ENCODE peak calls at places on chromosomes 5 and 9, in six cellular contexts. One of them, this sample, is unnamed.

GRCh38 chr5:116554764-116555163 is 19.9 kb downstream of the SEMA6A start:
- DNase-seq in activated CD8-positive, alpha-beta memory T cell treated with anti-CD3 and anti-CD28 coated beads for 4 hours: no peak
- DNase-seq in naive thymus-derived CD8-positive, alpha-beta T cell: no peak
- DNase-seq in RCC 7860: no peak
- DNase-seq in stimulated activated CD8-positive, alpha-beta memory T cell treated with anti-CD3 and anti-CD28 coated beads, Interleukin-15, amount 100 ng/mL, for 1 hour: no peak
- DNase-seq in left ventricle myocardium inferior: no peak
- DNase-seq in this sample: no peak

GRCh38 chr5:139660105-139660915 is 12.2 kb downstream of the CXXC5 start:
- DNase-seq in activated CD8-positive, alpha-beta memory T cell treated with anti-CD3 and anti-CD28 coated beads for 4 hours: no peak
- DNase-seq in naive thymus-derived CD8-positive, alpha-beta T cell: no peak
- DNase-seq in left ventricle myocardium inferior: peak; percentile 84
- DNase-seq in stimulated activated CD8-positive, alpha-beta memory T cell treated with anti-CD3 and anti-CD28 coated beads, Interleukin-15, amount 100 ng/mL, for 1 hour: no peak
- DNase-seq in RCC 7860: peak; percentile 81
- DNase-seq in this sample: peak; percentile 67

GRCh38 chr5:172768573-172769323 is 2.2 kb downstream of the DUSP1 start:
- DNase-seq in left ventricle myocardium inferior: no peak
- DNase-seq in naive thymus-derived CD8-positive, alpha-beta T cell: peak; percentile 71
- DNase-seq in RCC 7860: peak; percentile 74
- DNase-seq in stimulated activated CD8-positive, alpha-beta memory T cell treated with anti-CD3 and anti-CD28 coated beads, Interleukin-15, amount 100 ng/mL, for 1 hour: no peak
- DNase-seq in activated CD8-positive, alpha-beta memory T cell treated with anti-CD3 and anti-CD28 coated beads for 4 hours: no peak
- DNase-seq in this sample: peak; percentile 67

GRCh38 chr5:58582004-58582403 is 871 bp upstream of the RAB3C start:
- DNase-seq in left ventricle myocardium inferior: no peak
- DNase-seq in naive thymus-derived CD8-positive, alpha-beta T cell: no peak
- DNase-seq in activated CD8-positive, alpha-beta memory T cell treated with anti-CD3 and anti-CD28 coated beads for 4 hours: no peak
- DNase-seq in stimulated activated CD8-positive, alpha-beta memory T cell treated with anti-CD3 and anti-CD28 coated beads, Interleukin-15, amount 100 ng/mL, for 1 hour: no peak
- DNase-seq in RCC 7860: no peak
- DNase-seq in this sample: no peak

GRCh38 chr5:78806544-78806943 is 158.0 kb upstream of the LHFPL2 start:
- DNase-seq in activated CD8-positive, alpha-beta memory T cell treated with anti-CD3 and anti-CD28 coated beads for 4 hours: no peak
- DNase-seq in naive thymus-derived CD8-positive, alpha-beta T cell: no peak
- DNase-seq in stimulated activated CD8-positive, alpha-beta memory T cell treated with anti-CD3 and anti-CD28 coated beads, Interleukin-15, amount 100 ng/mL, for 1 hour: no peak
- DNase-seq in RCC 7860: peak; percentile 87
- DNase-seq in left ventricle myocardium inferior: no peak
- DNase-seq in this sample: no peak

GRCh38 chr5:151923865-151924264 is 786 bp downstream of the GLRA1 start:
- DNase-seq in naive thymus-derived CD8-positive, alpha-beta T cell: no peak
- DNase-seq in left ventricle myocardium inferior: no peak
- DNase-seq in activated CD8-positive, alpha-beta memory T cell treated with anti-CD3 and anti-CD28 coated beads for 4 hours: no peak
- DNase-seq in stimulated activated CD8-positive, alpha-beta memory T cell treated with anti-CD3 and anti-CD28 coated beads, Interleukin-15, amount 100 ng/mL, for 1 hour: no peak
- DNase-seq in RCC 7860: no peak
- DNase-seq in this sample: no peak

GRCh38 chr9:25850803-25851202 is 172.6 kb upstream of the TUSC1 start:
- DNase-seq in naive thymus-derived CD8-positive, alpha-beta T cell: no peak
- DNase-seq in RCC 7860: no peak
- DNase-seq in activated CD8-positive, alpha-beta memory T cell treated with anti-CD3 and anti-CD28 coated beads for 4 hours: no peak
- DNase-seq in left ventricle myocardium inferior: no peak
- DNase-seq in stimulated activated CD8-positive, alpha-beta memory T cell treated with anti-CD3 and anti-CD28 coated beads, Interleukin-15, amount 100 ng/mL, for 1 hour: no peak
- DNase-seq in this sample: peak; percentile 1

GRCh38 chr5:174837919-174838902 is 113.8 kb downstream of the MSX2 start:
- DNase-seq in stimulated activated CD8-positive, alpha-beta memory T cell treated with anti-CD3 and anti-CD28 coated beads, Interleukin-15, amount 100 ng/mL, for 1 hour: no peak
- DNase-seq in naive thymus-derived CD8-positive, alpha-beta T cell: no peak
- DNase-seq in RCC 7860: peak; percentile 28
- DNase-seq in left ventricle myocardium inferior: no peak
- DNase-seq in activated CD8-positive, alpha-beta memory T cell treated with anti-CD3 and anti-CD28 coated beads for 4 hours: no peak
- DNase-seq in this sample: peak; percentile 86

GRCh38 chr9:123922911-123923310 is 7.0 kb downstream of the DENND1A start:
- DNase-seq in stimulated activated CD8-positive, alpha-beta memory T cell treated with anti-CD3 and anti-CD28 coated beads, Interleukin-15, amount 100 ng/mL, for 1 hour: no peak
- DNase-seq in RCC 7860: no peak
- DNase-seq in naive thymus-derived CD8-positive, alpha-beta T cell: no peak
- DNase-seq in activated CD8-positive, alpha-beta memory T cell treated with anti-CD3 and anti-CD28 coated beads for 4 hours: no peak
- DNase-seq in left ventricle myocardium inferior: no peak
- DNase-seq in this sample: no peak

GRCh38 chr5:178113141-178113787 is at the start of gene N4BP3:
- DNase-seq in RCC 7860: peak; percentile 31
- DNase-seq in left ventricle myocardium inferior: no peak
- DNase-seq in activated CD8-positive, alpha-beta memory T cell treated with anti-CD3 and anti-CD28 coated beads for 4 hours: peak; percentile 65
- DNase-seq in stimulated activated CD8-positive, alpha-beta memory T cell treated with anti-CD3 and anti-CD28 coated beads, Interleukin-15, amount 100 ng/mL, for 1 hour: no peak
- DNase-seq in naive thymus-derived CD8-positive, alpha-beta T cell: peak; percentile 72
- DNase-seq in this sample: peak; percentile 88

GRCh38 chr9:35930521-35930920 is 21.2 kb downstream of the SPAAR start:
- DNase-seq in activated CD8-positive, alpha-beta memory T cell treated with anti-CD3 and anti-CD28 coated beads for 4 hours: no peak
- DNase-seq in stimulated activated CD8-positive, alpha-beta memory T cell treated with anti-CD3 and anti-CD28 coated beads, Interleukin-15, amount 100 ng/mL, for 1 hour: no peak
- DNase-seq in left ventricle myocardium inferior: no peak
- DNase-seq in RCC 7860: no peak
- DNase-seq in naive thymus-derived CD8-positive, alpha-beta T cell: no peak
- DNase-seq in this sample: no peak

GRCh38 chr5:76025790-76026189 is 57.4 kb upstream of the SV2C start:
- DNase-seq in RCC 7860: no peak
- DNase-seq in stimulated activated CD8-positive, alpha-beta memory T cell treated with anti-CD3 and anti-CD28 coated beads, Interleukin-15, amount 100 ng/mL, for 1 hour: no peak
- DNase-seq in left ventricle myocardium inferior: no peak
- DNase-seq in naive thymus-derived CD8-positive, alpha-beta T cell: no peak
- DNase-seq in activated CD8-positive, alpha-beta memory T cell treated with anti-CD3 and anti-CD28 coated beads for 4 hours: no peak
- DNase-seq in this sample: no peak

GRCh38 chr5:139543423-139543991 is 17.6 kb upstream of the UBE2D2 start:
- DNase-seq in activated CD8-positive, alpha-beta memory T cell treated with anti-CD3 and anti-CD28 coated beads for 4 hours: peak; percentile 8
- DNase-seq in left ventricle myocardium inferior: peak; percentile 77
- DNase-seq in naive thymus-derived CD8-positive, alpha-beta T cell: peak; percentile 60
- DNase-seq in stimulated activated CD8-positive, alpha-beta memory T cell treated with anti-CD3 and anti-CD28 coated beads, Interleukin-15, amount 100 ng/mL, for 1 hour: no peak
- DNase-seq in RCC 7860: no peak
- DNase-seq in this sample: no peak

GRCh38 chr5:37580106-37580505 is 201.0 kb downstream of the WDR70 start:
- DNase-seq in stimulated activated CD8-positive, alpha-beta memory T cell treated with anti-CD3 and anti-CD28 coated beads, Interleukin-15, amount 100 ng/mL, for 1 hour: no peak
- DNase-seq in naive thymus-derived CD8-positive, alpha-beta T cell: no peak
- DNase-seq in left ventricle myocardium inferior: no peak
- DNase-seq in RCC 7860: no peak
- DNase-seq in activated CD8-positive, alpha-beta memory T cell treated with anti-CD3 and anti-CD28 coated beads for 4 hours: no peak
- DNase-seq in this sample: no peak

GRCh38 chr9:103037508-103038477 is 42.7 kb downstream of the CYLC2 start:
- DNase-seq in naive thymus-derived CD8-positive, alpha-beta T cell: no peak
- DNase-seq in activated CD8-positive, alpha-beta memory T cell treated with anti-CD3 and anti-CD28 coated beads for 4 hours: no peak
- DNase-seq in RCC 7860: peak; percentile 20
- DNase-seq in left ventricle myocardium inferior: peak; percentile 17
- DNase-seq in stimulated activated CD8-positive, alpha-beta memory T cell treated with anti-CD3 and anti-CD28 coated beads, Interleukin-15, amount 100 ng/mL, for 1 hour: no peak
- DNase-seq in this sample: peak; percentile 4

GRCh38 chr9:32128546-32128945 is 255.9 kb upstream of the ACO1 start:
- DNase-seq in stimulated activated CD8-positive, alpha-beta memory T cell treated with anti-CD3 and anti-CD28 coated beads, Interleukin-15, amount 100 ng/mL, for 1 hour: no peak
- DNase-seq in naive thymus-derived CD8-positive, alpha-beta T cell: no peak
- DNase-seq in left ventricle myocardium inferior: no peak
- DNase-seq in activated CD8-positive, alpha-beta memory T cell treated with anti-CD3 and anti-CD28 coated beads for 4 hours: no peak
- DNase-seq in RCC 7860: no peak
- DNase-seq in this sample: no peak

GRCh38 chr9:129776566-129776937 is 23.7 kb upstream of the PTGES start:
- DNase-seq in activated CD8-positive, alpha-beta memory T cell treated with anti-CD3 and anti-CD28 coated beads for 4 hours: no peak
- DNase-seq in RCC 7860: peak; percentile 16
- DNase-seq in naive thymus-derived CD8-positive, alpha-beta T cell: no peak
- DNase-seq in left ventricle myocardium inferior: peak; percentile 26
- DNase-seq in stimulated activated CD8-positive, alpha-beta memory T cell treated with anti-CD3 and anti-CD28 coated beads, Interleukin-15, amount 100 ng/mL, for 1 hour: no peak
- DNase-seq in this sample: no peak

GRCh38 chr9:13661014-13661413 is 381.5 kb upstream of the MPDZ start:
- DNase-seq in stimulated activated CD8-positive, alpha-beta memory T cell treated with anti-CD3 and anti-CD28 coated beads, Interleukin-15, amount 100 ng/mL, for 1 hour: no peak
- DNase-seq in RCC 7860: no peak
- DNase-seq in naive thymus-derived CD8-positive, alpha-beta T cell: no peak
- DNase-seq in left ventricle myocardium inferior: no peak
- DNase-seq in activated CD8-positive, alpha-beta memory T cell treated with anti-CD3 and anti-CD28 coated beads for 4 hours: no peak
- DNase-seq in this sample: no peak

GRCh38 chr5:53091304-53091703 is 18.3 kb downstream of the MOCS2 start:
- DNase-seq in activated CD8-positive, alpha-beta memory T cell treated with anti-CD3 and anti-CD28 coated beads for 4 hours: no peak
- DNase-seq in naive thymus-derived CD8-positive, alpha-beta T cell: no peak
- DNase-seq in stimulated activated CD8-positive, alpha-beta memory T cell treated with anti-CD3 and anti-CD28 coated beads, Interleukin-15, amount 100 ng/mL, for 1 hour: no peak
- DNase-seq in RCC 7860: peak; percentile 42
- DNase-seq in left ventricle myocardium inferior: no peak
- DNase-seq in this sample: no peak

GRCh38 chr5:148963679-148964078 is 99.2 kb downstream of the SH3TC2 start:
- DNase-seq in activated CD8-positive, alpha-beta memory T cell treated with anti-CD3 and anti-CD28 coated beads for 4 hours: no peak
- DNase-seq in stimulated activated CD8-positive, alpha-beta memory T cell treated with anti-CD3 and anti-CD28 coated beads, Interleukin-15, amount 100 ng/mL, for 1 hour: no peak
- DNase-seq in RCC 7860: no peak
- DNase-seq in left ventricle myocardium inferior: no peak
- DNase-seq in naive thymus-derived CD8-positive, alpha-beta T cell: no peak
- DNase-seq in this sample: no peak

GRCh38 chr5:131289738-131290137 is 25.9 kb downstream of the CDC42SE2 start:
- DNase-seq in RCC 7860: no peak
- DNase-seq in stimulated activated CD8-positive, alpha-beta memory T cell treated with anti-CD3 and anti-CD28 coated beads, Interleukin-15, amount 100 ng/mL, for 1 hour: no peak
- DNase-seq in activated CD8-positive, alpha-beta memory T cell treated with anti-CD3 and anti-CD28 coated beads for 4 hours: no peak
- DNase-seq in left ventricle myocardium inferior: no peak
- DNase-seq in naive thymus-derived CD8-positive, alpha-beta T cell: no peak
- DNase-seq in this sample: no peak

GRCh38 chr9:3528466-3528865 is 2.7 kb upstream of the RFX3 start:
- DNase-seq in RCC 7860: no peak
- DNase-seq in activated CD8-positive, alpha-beta memory T cell treated with anti-CD3 and anti-CD28 coated beads for 4 hours: peak; percentile 22
- DNase-seq in left ventricle myocardium inferior: no peak
- DNase-seq in naive thymus-derived CD8-positive, alpha-beta T cell: peak; percentile 49
- DNase-seq in stimulated activated CD8-positive, alpha-beta memory T cell treated with anti-CD3 and anti-CD28 coated beads, Interleukin-15, amount 100 ng/mL, for 1 hour: peak; percentile 19
- DNase-seq in this sample: no peak

GRCh38 chr5:93378073-93378472 is 202.9 kb downstream of the NR2F1-AS1 start:
- DNase-seq in left ventricle myocardium inferior: no peak
- DNase-seq in stimulated activated CD8-positive, alpha-beta memory T cell treated with anti-CD3 and anti-CD28 coated beads, Interleukin-15, amount 100 ng/mL, for 1 hour: no peak
- DNase-seq in naive thymus-derived CD8-positive, alpha-beta T cell: no peak
- DNase-seq in RCC 7860: no peak
- DNase-seq in activated CD8-positive, alpha-beta memory T cell treated with anti-CD3 and anti-CD28 coated beads for 4 hours: no peak
- DNase-seq in this sample: no peak

GRCh38 chr9:18077941-18078678 is 395.8 kb upstream of the ADAMTSL1 start:
- DNase-seq in activated CD8-positive, alpha-beta memory T cell treated with anti-CD3 and anti-CD28 coated beads for 4 hours: no peak
- DNase-seq in RCC 7860: no peak
- DNase-seq in naive thymus-derived CD8-positive, alpha-beta T cell: no peak
- DNase-seq in left ventricle myocardium inferior: no peak
- DNase-seq in stimulated activated CD8-positive, alpha-beta memory T cell treated with anti-CD3 and anti-CD28 coated beads, Interleukin-15, amount 100 ng/mL, for 1 hour: no peak
- DNase-seq in this sample: no peak

GRCh38 chr9:131693651-131694597 is 46.0 kb downstream of the RAPGEF1 start:
- DNase-seq in activated CD8-positive, alpha-beta memory T cell treated with anti-CD3 and anti-CD28 coated beads for 4 hours: no peak
- DNase-seq in RCC 7860: no peak
- DNase-seq in naive thymus-derived CD8-positive, alpha-beta T cell: no peak
- DNase-seq in stimulated activated CD8-positive, alpha-beta memory T cell treated with anti-CD3 and anti-CD28 coated beads, Interleukin-15, amount 100 ng/mL, for 1 hour: no peak
- DNase-seq in left ventricle myocardium inferior: no peak
- DNase-seq in this sample: no peak

GRCh38 chr9:128414461-128414860 is 6.2 kb upstream of the CERCAM start:
- DNase-seq in stimulated activated CD8-positive, alpha-beta memory T cell treated with anti-CD3 and anti-CD28 coated beads, Interleukin-15, amount 100 ng/mL, for 1 hour: no peak
- DNase-seq in RCC 7860: no peak
- DNase-seq in activated CD8-positive, alpha-beta memory T cell treated with anti-CD3 and anti-CD28 coated beads for 4 hours: no peak
- DNase-seq in naive thymus-derived CD8-positive, alpha-beta T cell: no peak
- DNase-seq in left ventricle myocardium inferior: no peak
- DNase-seq in this sample: no peak

GRCh38 chr5:77181173-77181572 is 29.3 kb upstream of the PDE8B start:
- DNase-seq in naive thymus-derived CD8-positive, alpha-beta T cell: no peak
- DNase-seq in left ventricle myocardium inferior: no peak
- DNase-seq in activated CD8-positive, alpha-beta memory T cell treated with anti-CD3 and anti-CD28 coated beads for 4 hours: no peak
- DNase-seq in RCC 7860: no peak
- DNase-seq in stimulated activated CD8-positive, alpha-beta memory T cell treated with anti-CD3 and anti-CD28 coated beads, Interleukin-15, amount 100 ng/mL, for 1 hour: no peak
- DNase-seq in this sample: no peak

GRCh38 chr9:136844766-136845464 is 2.6 kb downstream of the AJM1 start:
- DNase-seq in RCC 7860: no peak
- DNase-seq in activated CD8-positive, alpha-beta memory T cell treated with anti-CD3 and anti-CD28 coated beads for 4 hours: no peak
- DNase-seq in stimulated activated CD8-positive, alpha-beta memory T cell treated with anti-CD3 and anti-CD28 coated beads, Interleukin-15, amount 100 ng/mL, for 1 hour: no peak
- DNase-seq in left ventricle myocardium inferior: no peak
- DNase-seq in naive thymus-derived CD8-positive, alpha-beta T cell: no peak
- DNase-seq in this sample: no peak

GRCh38 chr5:124261133-124261532 is 485.3 kb downstream of the ZNF608 start:
- DNase-seq in activated CD8-positive, alpha-beta memory T cell treated with anti-CD3 and anti-CD28 coated beads for 4 hours: no peak
- DNase-seq in left ventricle myocardium inferior: no peak
- DNase-seq in naive thymus-derived CD8-positive, alpha-beta T cell: no peak
- DNase-seq in stimulated activated CD8-positive, alpha-beta memory T cell treated with anti-CD3 and anti-CD28 coated beads, Interleukin-15, amount 100 ng/mL, for 1 hour: no peak
- DNase-seq in RCC 7860: no peak
- DNase-seq in this sample: no peak

GRCh38 chr9:95091971-95092320 is 225.6 kb downstream of the FANCC start:
- DNase-seq in stimulated activated CD8-positive, alpha-beta memory T cell treated with anti-CD3 and anti-CD28 coated beads, Interleukin-15, amount 100 ng/mL, for 1 hour: no peak
- DNase-seq in activated CD8-positive, alpha-beta memory T cell treated with anti-CD3 and anti-CD28 coated beads for 4 hours: no peak
- DNase-seq in naive thymus-derived CD8-positive, alpha-beta T cell: no peak
- DNase-seq in left ventricle myocardium inferior: no peak
- DNase-seq in RCC 7860: peak; percentile 64
- DNase-seq in this sample: peak; percentile 38

GRCh38 chr5:150023136-150023535 is 22.6 kb downstream of the HMGXB3 start:
- DNase-seq in stimulated activated CD8-positive, alpha-beta memory T cell treated with anti-CD3 and anti-CD28 coated beads, Interleukin-15, amount 100 ng/mL, for 1 hour: no peak
- DNase-seq in RCC 7860: no peak
- DNase-seq in naive thymus-derived CD8-positive, alpha-beta T cell: no peak
- DNase-seq in left ventricle myocardium inferior: no peak
- DNase-seq in activated CD8-positive, alpha-beta memory T cell treated with anti-CD3 and anti-CD28 coated beads for 4 hours: no peak
- DNase-seq in this sample: no peak

GRCh38 chr5:112196574-112196973 is 222.5 kb downstream of the EPB41L4A start:
- DNase-seq in stimulated activated CD8-positive, alpha-beta memory T cell treated with anti-CD3 and anti-CD28 coated beads, Interleukin-15, amount 100 ng/mL, for 1 hour: no peak
- DNase-seq in naive thymus-derived CD8-positive, alpha-beta T cell: no peak
- DNase-seq in activated CD8-positive, alpha-beta memory T cell treated with anti-CD3 and anti-CD28 coated beads for 4 hours: no peak
- DNase-seq in RCC 7860: no peak
- DNase-seq in left ventricle myocardium inferior: no peak
- DNase-seq in this sample: no peak

GRCh38 chr5:147661576-147661975 is 121.0 kb downstream of the JAKMIP2 start:
- DNase-seq in left ventricle myocardium inferior: no peak
- DNase-seq in naive thymus-derived CD8-positive, alpha-beta T cell: no peak
- DNase-seq in activated CD8-positive, alpha-beta memory T cell treated with anti-CD3 and anti-CD28 coated beads for 4 hours: no peak
- DNase-seq in RCC 7860: no peak
- DNase-seq in stimulated activated CD8-positive, alpha-beta memory T cell treated with anti-CD3 and anti-CD28 coated beads, Interleukin-15, amount 100 ng/mL, for 1 hour: no peak
- DNase-seq in this sample: no peak

GRCh38 chr5:388266-389196 is 54.4 kb upstream of the EXOC3 start:
- DNase-seq in stimulated activated CD8-positive, alpha-beta memory T cell treated with anti-CD3 and anti-CD28 coated beads, Interleukin-15, amount 100 ng/mL, for 1 hour: no peak
- DNase-seq in naive thymus-derived CD8-positive, alpha-beta T cell: no peak
- DNase-seq in left ventricle myocardium inferior: no peak
- DNase-seq in activated CD8-positive, alpha-beta memory T cell treated with anti-CD3 and anti-CD28 coated beads for 4 hours: no peak
- DNase-seq in RCC 7860: no peak
- DNase-seq in this sample: no peak

GRCh38 chr5:89280103-89281037 is 397.4 kb upstream of the MEF2C start:
- DNase-seq in RCC 7860: no peak
- DNase-seq in stimulated activated CD8-positive, alpha-beta memory T cell treated with anti-CD3 and anti-CD28 coated beads, Interleukin-15, amount 100 ng/mL, for 1 hour: no peak
- DNase-seq in activated CD8-positive, alpha-beta memory T cell treated with anti-CD3 and anti-CD28 coated beads for 4 hours: no peak
- DNase-seq in naive thymus-derived CD8-positive, alpha-beta T cell: no peak
- DNase-seq in left ventricle myocardium inferior: no peak
- DNase-seq in this sample: no peak

GRCh38 chr9:27181381-27181780 is 72.4 kb downstream of the TEK start:
- DNase-seq in activated CD8-positive, alpha-beta memory T cell treated with anti-CD3 and anti-CD28 coated beads for 4 hours: no peak
- DNase-seq in stimulated activated CD8-positive, alpha-beta memory T cell treated with anti-CD3 and anti-CD28 coated beads, Interleukin-15, amount 100 ng/mL, for 1 hour: no peak
- DNase-seq in naive thymus-derived CD8-positive, alpha-beta T cell: no peak
- DNase-seq in left ventricle myocardium inferior: no peak
- DNase-seq in RCC 7860: no peak
- DNase-seq in this sample: no peak

GRCh38 chr5:92890841-92891244 is 690.2 kb downstream of the NR2F1-AS1 start:
- DNase-seq in RCC 7860: no peak
- DNase-seq in left ventricle myocardium inferior: no peak
- DNase-seq in activated CD8-positive, alpha-beta memory T cell treated with anti-CD3 and anti-CD28 coated beads for 4 hours: no peak
- DNase-seq in stimulated activated CD8-positive, alpha-beta memory T cell treated with anti-CD3 and anti-CD28 coated beads, Interleukin-15, amount 100 ng/mL, for 1 hour: no peak
- DNase-seq in naive thymus-derived CD8-positive, alpha-beta T cell: no peak
- DNase-seq in this sample: no peak

GRCh38 chr9:98607787-98608186 is 100.9 kb downstream of the GABBR2 start:
- DNase-seq in activated CD8-positive, alpha-beta memory T cell treated with anti-CD3 and anti-CD28 coated beads for 4 hours: no peak
- DNase-seq in stimulated activated CD8-positive, alpha-beta memory T cell treated with anti-CD3 and anti-CD28 coated beads, Interleukin-15, amount 100 ng/mL, for 1 hour: no peak
- DNase-seq in RCC 7860: no peak
- DNase-seq in naive thymus-derived CD8-positive, alpha-beta T cell: no peak
- DNase-seq in left ventricle myocardium inferior: no peak
- DNase-seq in this sample: no peak

GRCh38 chr9:136011703-136012496 is 50.7 kb upstream of the UBAC1 start:
- DNase-seq in left ventricle myocardium inferior: peak; percentile 90
- DNase-seq in stimulated activated CD8-positive, alpha-beta memory T cell treated with anti-CD3 and anti-CD28 coated beads, Interleukin-15, amount 100 ng/mL, for 1 hour: no peak
- DNase-seq in naive thymus-derived CD8-positive, alpha-beta T cell: no peak
- DNase-seq in RCC 7860: no peak
- DNase-seq in activated CD8-positive, alpha-beta memory T cell treated with anti-CD3 and anti-CD28 coated beads for 4 hours: no peak
- DNase-seq in this sample: no peak

This sample was measured in Caki2.